ENCODE peak calls at places on chromosomes 2 and 18, in seven cellular contexts. One of them, this sample, is unnamed.

GRCh38 chr18:427005-427404 is 73.5 kb downstream of the COLEC12 start:
- DNase-seq in heart left ventricle: peak
- DNase-seq in NCI-H1105: no peak
- DNase-seq in H4: no peak
- DNase-seq in brain microvascular endothelial cell: peak
- DNase-seq in hypothalamus: no peak
- DNase-seq in breast epithelium: no peak
- DNase-seq in this sample: no peak

GRCh38 chr2:229154381-229154780 is 116.7 kb downstream of the PID1 start:
- DNase-seq in heart left ventricle: no peak
- DNase-seq in NCI-H1105: no peak
- DNase-seq in H4: peak
- DNase-seq in brain microvascular endothelial cell: peak
- DNase-seq in hypothalamus: no peak
- DNase-seq in breast epithelium: no peak
- DNase-seq in this sample: no peak

GRCh38 chr2:223469270-223470057 is 132.7 kb downstream of the SCG2 start:
- DNase-seq in heart left ventricle: peak
- DNase-seq in NCI-H1105: no peak
- DNase-seq in H4: peak
- DNase-seq in brain microvascular endothelial cell: peak
- DNase-seq in hypothalamus: no peak
- DNase-seq in breast epithelium: no peak
- DNase-seq in this sample: no peak

GRCh38 chr18:37564796-37565137 is 831 bp downstream of the CELF4 start:
- DNase-seq in heart left ventricle: peak
- DNase-seq in NCI-H1105: no peak
- DNase-seq in H4: peak
- DNase-seq in brain microvascular endothelial cell: peak
- DNase-seq in hypothalamus: peak
- DNase-seq in breast epithelium: no peak
- DNase-seq in this sample: peak

GRCh38 chr2:102386867-102387541 is 31.4 kb downstream of the IL18R1 start:
- DNase-seq in heart left ventricle: no peak
- DNase-seq in NCI-H1105: no peak
- DNase-seq in H4: no peak
- DNase-seq in brain microvascular endothelial cell: no peak
- DNase-seq in hypothalamus: no peak
- DNase-seq in breast epithelium: no peak
- DNase-seq in this sample: no peak

GRCh38 chr2:48399828-48400552 is 130.0 kb upstream of the STON1 start:
- DNase-seq in heart left ventricle: no peak
- DNase-seq in NCI-H1105: peak
- DNase-seq in H4: no peak
- DNase-seq in brain microvascular endothelial cell: no peak
- DNase-seq in hypothalamus: no peak
- DNase-seq in breast epithelium: no peak
- DNase-seq in this sample: no peak

GRCh38 chr2:5057895-5058294 is 634.3 kb upstream of the SOX11 start:
- DNase-seq in heart left ventricle: no peak
- DNase-seq in NCI-H1105: peak
- DNase-seq in H4: no peak
- DNase-seq in brain microvascular endothelial cell: no peak
- DNase-seq in hypothalamus: no peak
- DNase-seq in breast epithelium: no peak
- DNase-seq in this sample: no peak

GRCh38 chr18:3015203-3015590 is 2.3 kb upstream of the LPIN2 start:
- DNase-seq in heart left ventricle: no peak
- DNase-seq in NCI-H1105: no peak
- DNase-seq in H4: peak
- DNase-seq in brain microvascular endothelial cell: peak
- DNase-seq in hypothalamus: no peak
- DNase-seq in breast epithelium: no peak
- DNase-seq in this sample: peak

GRCh38 chr2:10968176-10968575 is 56.4 kb downstream of the KCNF1 start:
- DNase-seq in heart left ventricle: no peak
- DNase-seq in NCI-H1105: no peak
- DNase-seq in H4: no peak
- DNase-seq in brain microvascular endothelial cell: no peak
- DNase-seq in hypothalamus: no peak
- DNase-seq in breast epithelium: no peak
- DNase-seq in this sample: no peak

GRCh38 chr2:53504507-53504906 is 263.1 kb upstream of the CHAC2 start:
- DNase-seq in heart left ventricle: no peak
- DNase-seq in NCI-H1105: no peak
- DNase-seq in H4: no peak
- DNase-seq in brain microvascular endothelial cell: no peak
- DNase-seq in hypothalamus: no peak
- DNase-seq in breast epithelium: no peak
- DNase-seq in this sample: no peak

GRCh38 chr2:67561411-67561965 is 164.4 kb downstream of the ETAA1 start:
- DNase-seq in heart left ventricle: peak
- DNase-seq in NCI-H1105: no peak
- DNase-seq in H4: peak
- DNase-seq in brain microvascular endothelial cell: peak
- DNase-seq in hypothalamus: no peak
- DNase-seq in breast epithelium: no peak
- DNase-seq in this sample: peak

GRCh38 chr18:73564073-73564472 is 583.6 kb downstream of the FBXO15 start:
- DNase-seq in heart left ventricle: no peak
- DNase-seq in NCI-H1105: no peak
- DNase-seq in H4: peak
- DNase-seq in brain microvascular endothelial cell: peak
- DNase-seq in hypothalamus: no peak
- DNase-seq in breast epithelium: no peak
- DNase-seq in this sample: peak

GRCh38 chr2:52465267-52465666 is 1302.3 kb upstream of the CHAC2 start:
- DNase-seq in heart left ventricle: no peak
- DNase-seq in NCI-H1105: no peak
- DNase-seq in H4: no peak
- DNase-seq in brain microvascular endothelial cell: peak
- DNase-seq in hypothalamus: no peak
- DNase-seq in breast epithelium: no peak
- DNase-seq in this sample: no peak

GRCh38 chr18:72427721-72428120 is 116.4 kb downstream of the CBLN2 start:
- DNase-seq in heart left ventricle: no peak
- DNase-seq in NCI-H1105: no peak
- DNase-seq in H4: peak
- DNase-seq in brain microvascular endothelial cell: no peak
- DNase-seq in hypothalamus: no peak
- DNase-seq in breast epithelium: no peak
- DNase-seq in this sample: no peak

GRCh38 chr2:129936334-129936934 is 43.0 kb upstream of the RAB6C start:
- DNase-seq in heart left ventricle: no peak
- DNase-seq in NCI-H1105: no peak
- DNase-seq in H4: no peak
- DNase-seq in brain microvascular endothelial cell: no peak
- DNase-seq in hypothalamus: no peak
- DNase-seq in breast epithelium: no peak
- DNase-seq in this sample: no peak

GRCh38 chr2:98809878-98810587 is 79.1 kb upstream of the MGAT4A start:
- DNase-seq in heart left ventricle: no peak
- DNase-seq in NCI-H1105: no peak
- DNase-seq in H4: no peak
- DNase-seq in brain microvascular endothelial cell: no peak
- DNase-seq in hypothalamus: no peak
- DNase-seq in breast epithelium: no peak
- DNase-seq in this sample: no peak

GRCh38 chr2:164890533-164890932 is 48.9 kb upstream of the COBLL1 start:
- DNase-seq in heart left ventricle: no peak
- DNase-seq in NCI-H1105: no peak
- DNase-seq in H4: peak
- DNase-seq in brain microvascular endothelial cell: peak
- DNase-seq in hypothalamus: no peak
- DNase-seq in breast epithelium: no peak
- DNase-seq in this sample: no peak

GRCh38 chr2:208982831-208983230 is 441.0 kb upstream of the MAP2 start:
- DNase-seq in heart left ventricle: no peak
- DNase-seq in NCI-H1105: no peak
- DNase-seq in H4: no peak
- DNase-seq in brain microvascular endothelial cell: no peak
- DNase-seq in hypothalamus: no peak
- DNase-seq in breast epithelium: no peak
- DNase-seq in this sample: no peak

GRCh38 chr2:231720971-231721640 is 12.8 kb downstream of the PTMA start:
- DNase-seq in heart left ventricle: no peak
- DNase-seq in NCI-H1105: no peak
- DNase-seq in H4: no peak
- DNase-seq in brain microvascular endothelial cell: no peak
- DNase-seq in hypothalamus: no peak
- DNase-seq in breast epithelium: no peak
- DNase-seq in this sample: no peak

GRCh38 chr2:38274286-38275276 is 102.5 kb downstream of the ATL2 start:
- DNase-seq in heart left ventricle: peak
- DNase-seq in NCI-H1105: peak
- DNase-seq in H4: peak
- DNase-seq in brain microvascular endothelial cell: peak
- DNase-seq in hypothalamus: no peak
- DNase-seq in breast epithelium: no peak
- DNase-seq in this sample: peak

GRCh38 chr2:33848486-33848885 is 249.4 kb upstream of the FAM98A start:
- DNase-seq in heart left ventricle: no peak
- DNase-seq in NCI-H1105: no peak
- DNase-seq in H4: no peak
- DNase-seq in brain microvascular endothelial cell: peak
- DNase-seq in hypothalamus: no peak
- DNase-seq in breast epithelium: no peak
- DNase-seq in this sample: no peak

GRCh38 chr2:168079236-168079635 is 168.2 kb downstream of the STK39 start:
- DNase-seq in heart left ventricle: no peak
- DNase-seq in NCI-H1105: no peak
- DNase-seq in H4: no peak
- DNase-seq in brain microvascular endothelial cell: no peak
- DNase-seq in hypothalamus: no peak
- DNase-seq in breast epithelium: no peak
- DNase-seq in this sample: no peak

This sample was measured in dermis blood vessel endothelial cell.